ENCODE peak calls at places on chromosome 1, in four cellular contexts. One of them, this sample, is unnamed.

GRCh38 chr1:156478250-156478627 is 22.3 kb downstream of the MEF2D start:
- DNase-seq in AG09309: no peak
- DNase-seq in Peyer's patch: no peak
- DNase-seq in left cardiac atrium: peak
- DNase-seq in this sample: no peak

GRCh38 chr1:68379085-68379478 is 70.7 kb downstream of the RPE65 start:
- DNase-seq in AG09309: no peak
- DNase-seq in Peyer's patch: no peak
- DNase-seq in left cardiac atrium: no peak
- DNase-seq in this sample: no peak

GRCh38 chr1:206507395-206508129 is at the start of gene RASSF5:
- DNase-seq in AG09309: no peak
- DNase-seq in Peyer's patch: peak
- DNase-seq in left cardiac atrium: peak
- DNase-seq in this sample: peak

GRCh38 chr1:32186491-32186890 is 7.0 kb downstream of the TXLNA start:
- DNase-seq in AG09309: no peak
- DNase-seq in Peyer's patch: no peak
- DNase-seq in left cardiac atrium: no peak
- DNase-seq in this sample: no peak

GRCh38 chr1:160621633-160622413 is 25.0 kb downstream of the SLAMF1 start:
- DNase-seq in AG09309: no peak
- DNase-seq in Peyer's patch: no peak
- DNase-seq in left cardiac atrium: no peak
- DNase-seq in this sample: no peak

GRCh38 chr1:30525631-30525979 is 197.8 kb downstream of the MATN1 start:
- DNase-seq in AG09309: no peak
- DNase-seq in Peyer's patch: no peak
- DNase-seq in left cardiac atrium: no peak
- DNase-seq in this sample: no peak

GRCh38 chr1:45557422-45557944 is 6.9 kb downstream of the AKR1A1 start:
- DNase-seq in AG09309: no peak
- DNase-seq in Peyer's patch: no peak
- DNase-seq in left cardiac atrium: no peak
- DNase-seq in this sample: no peak

GRCh38 chr1:43688594-43689000 is 18.7 kb upstream of the ST3GAL3 start:
- DNase-seq in AG09309: peak
- DNase-seq in Peyer's patch: no peak
- DNase-seq in left cardiac atrium: no peak
- DNase-seq in this sample: no peak

GRCh38 chr1:83889707-83890106 is 109.2 kb downstream of the TTLL7 start:
- DNase-seq in AG09309: no peak
- DNase-seq in Peyer's patch: no peak
- DNase-seq in left cardiac atrium: no peak
- DNase-seq in this sample: no peak

GRCh38 chr1:185483647-185484450 is 166.8 kb upstream of the IVNS1ABP start:
- DNase-seq in AG09309: peak
- DNase-seq in Peyer's patch: no peak
- DNase-seq in left cardiac atrium: no peak
- DNase-seq in this sample: no peak

GRCh38 chr1:15571266-15571665 is 13.6 kb downstream of the AGMAT start:
- DNase-seq in AG09309: no peak
- DNase-seq in Peyer's patch: no peak
- DNase-seq in left cardiac atrium: no peak
- DNase-seq in this sample: no peak

GRCh38 chr1:113978863-113979702 is at the start of gene OLFML3:
- DNase-seq in AG09309: peak
- DNase-seq in Peyer's patch: peak
- DNase-seq in left cardiac atrium: peak
- DNase-seq in this sample: peak

GRCh38 chr1:65317866-65318653 is 8.7 kb downstream of the DNAJC6 start:
- DNase-seq in AG09309: no peak
- DNase-seq in Peyer's patch: no peak
- DNase-seq in left cardiac atrium: no peak
- DNase-seq in this sample: no peak

GRCh38 chr1:169360415-169360814 is 7.2 kb downstream of the NME7 start:
- DNase-seq in AG09309: no peak
- DNase-seq in Peyer's patch: no peak
- DNase-seq in left cardiac atrium: no peak
- DNase-seq in this sample: no peak

GRCh38 chr1:183871142-183871541 is 66.2 kb downstream of the RGL1 start:
- DNase-seq in AG09309: no peak
- DNase-seq in Peyer's patch: no peak
- DNase-seq in left cardiac atrium: no peak
- DNase-seq in this sample: no peak

GRCh38 chr1:64246294-64246917 is 43.0 kb downstream of the UBE2U start:
- DNase-seq in AG09309: no peak
- DNase-seq in Peyer's patch: no peak
- DNase-seq in left cardiac atrium: no peak
- DNase-seq in this sample: no peak

GRCh38 chr1:6028042-6028895 is 17.4 kb upstream of the KCNAB2 start:
- DNase-seq in AG09309: no peak
- DNase-seq in Peyer's patch: no peak
- DNase-seq in left cardiac atrium: no peak
- DNase-seq in this sample: peak

GRCh38 chr1:1630191-1630964 is 1.6 kb upstream of the MMP23B start:
- DNase-seq in AG09309: no peak
- DNase-seq in Peyer's patch: peak
- DNase-seq in left cardiac atrium: peak
- DNase-seq in this sample: peak

GRCh38 chr1:243267346-243268283 is 11.8 kb downstream of the SDCCAG8 start:
- DNase-seq in AG09309: no peak
- DNase-seq in Peyer's patch: no peak
- DNase-seq in left cardiac atrium: no peak
- DNase-seq in this sample: peak

GRCh38 chr1:75937034-75937433 is 4.8 kb upstream of the ASB17 start:
- DNase-seq in AG09309: peak
- DNase-seq in Peyer's patch: no peak
- DNase-seq in left cardiac atrium: no peak
- DNase-seq in this sample: no peak

GRCh38 chr1:230144010-230144614 is 77.1 kb downstream of the GALNT2 start:
- DNase-seq in AG09309: no peak
- DNase-seq in Peyer's patch: no peak
- DNase-seq in left cardiac atrium: no peak
- DNase-seq in this sample: no peak

GRCh38 chr1:53138991-53139884 is 3.2 kb downstream of the SLC1A7 start:
- DNase-seq in AG09309: no peak
- DNase-seq in Peyer's patch: no peak
- DNase-seq in left cardiac atrium: no peak
- DNase-seq in this sample: no peak

GRCh38 chr1:50774759-50775351 is 185.2 kb downstream of the FAF1 start:
- DNase-seq in AG09309: peak
- DNase-seq in Peyer's patch: no peak
- DNase-seq in left cardiac atrium: no peak
- DNase-seq in this sample: no peak

GRCh38 chr1:109371271-109371739 is 26.4 kb downstream of the SORT1 start:
- DNase-seq in AG09309: peak
- DNase-seq in Peyer's patch: no peak
- DNase-seq in left cardiac atrium: peak
- DNase-seq in this sample: no peak

GRCh38 chr1:227736814-227737432 is 1.7 kb downstream of the SNAP47 start:
- DNase-seq in AG09309: no peak
- DNase-seq in Peyer's patch: no peak
- DNase-seq in left cardiac atrium: no peak
- DNase-seq in this sample: no peak

GRCh38 chr1:152189657-152190442 is 30.8 kb upstream of the RPTN start:
- DNase-seq in AG09309: no peak
- DNase-seq in Peyer's patch: no peak
- DNase-seq in left cardiac atrium: peak
- DNase-seq in this sample: no peak

GRCh38 chr1:2236695-2237677 is 8.9 kb downstream of the SKI start:
- DNase-seq in AG09309: no peak
- DNase-seq in Peyer's patch: no peak
- DNase-seq in left cardiac atrium: peak
- DNase-seq in this sample: no peak

GRCh38 chr1:25657121-25657521 is 40.5 kb downstream of the MAN1C1 start:
- DNase-seq in AG09309: no peak
- DNase-seq in Peyer's patch: no peak
- DNase-seq in left cardiac atrium: no peak
- DNase-seq in this sample: no peak

GRCh38 chr1:156082111-156083091 is at the start of gene MEX3A:
- DNase-seq in AG09309: no peak
- DNase-seq in Peyer's patch: peak
- DNase-seq in left cardiac atrium: peak
- DNase-seq in this sample: peak

GRCh38 chr1:7422081-7422480 is 349.0 kb upstream of the VAMP3 start:
- DNase-seq in AG09309: no peak
- DNase-seq in Peyer's patch: peak
- DNase-seq in left cardiac atrium: peak
- DNase-seq in this sample: no peak

GRCh38 chr1:240497908-240498307 is 114.0 kb downstream of the GREM2 start:
- DNase-seq in AG09309: no peak
- DNase-seq in Peyer's patch: no peak
- DNase-seq in left cardiac atrium: no peak
- DNase-seq in this sample: no peak

GRCh38 chr1:222243902-222244301 is 304.0 kb downstream of the HHIPL2 start:
- DNase-seq in AG09309: no peak
- DNase-seq in Peyer's patch: no peak
- DNase-seq in left cardiac atrium: no peak
- DNase-seq in this sample: no peak

GRCh38 chr1:205782627-205783470 is 7.6 kb upstream of the RAB29 start:
- DNase-seq in AG09309: no peak
- DNase-seq in Peyer's patch: no peak
- DNase-seq in left cardiac atrium: no peak
- DNase-seq in this sample: no peak

GRCh38 chr1:230174041-230174440 is 107.0 kb downstream of the GALNT2 start:
- DNase-seq in AG09309: no peak
- DNase-seq in Peyer's patch: no peak
- DNase-seq in left cardiac atrium: no peak
- DNase-seq in this sample: no peak

GRCh38 chr1:56934400-56935080 is 31.3 kb downstream of the C8B start:
- DNase-seq in AG09309: no peak
- DNase-seq in Peyer's patch: no peak
- DNase-seq in left cardiac atrium: no peak
- DNase-seq in this sample: no peak

GRCh38 chr1:12527564-12527963 is 90.4 kb downstream of the DHRS3 start:
- DNase-seq in AG09309: no peak
- DNase-seq in Peyer's patch: no peak
- DNase-seq in left cardiac atrium: no peak
- DNase-seq in this sample: no peak

GRCh38 chr1:118914379-118915161 is 73.6 kb downstream of the TBX15 start:
- DNase-seq in AG09309: no peak
- DNase-seq in Peyer's patch: no peak
- DNase-seq in left cardiac atrium: no peak
- DNase-seq in this sample: no peak

GRCh38 chr1:151292207-151293030 is 10.3 kb downstream of the ZNF687 start:
- DNase-seq in AG09309: no peak
- DNase-seq in Peyer's patch: no peak
- DNase-seq in left cardiac atrium: no peak
- DNase-seq in this sample: no peak

GRCh38 chr1:21175670-21176581 is 771 bp downstream of the EIF4G3 start:
- DNase-seq in AG09309: no peak
- DNase-seq in Peyer's patch: peak
- DNase-seq in left cardiac atrium: peak
- DNase-seq in this sample: peak

This sample was measured in lung.